ENCODE peak calls at places on chromosomes 12 and 14, in seven cellular contexts. G is fibroblast of mammary gland, A is epithelial cell of esophagus, F is pancreas, D is cardiac muscle cell, C is kidney epithelial cell, S is mammary epithelial cell. Y is an unnamed sample.

GRCh38 chr12:122836027-122836921 is 1.0 kb downstream of the HIP1R start:
- DNase-seq in C (no peak), A (peak), D (peak), S (peak), G (peak), F (peak), Y (no peak)

GRCh38 chr12:41167701-41168100 is 20.4 kb upstream of the PDZRN4 start:
- DNase-seq in S (no peak), G (no peak), A (no peak), F (no peak), D (no peak), C (no peak), Y (no peak)

GRCh38 chr14:34843011-34843554 is 32.1 kb downstream of the BAZ1A start:
- DNase-seq in S (peak), D (no peak), F (no peak), A (peak), G (peak), C (peak), Y (peak)

GRCh38 chr14:68936476-68936875 is 42.6 kb downstream of the ACTN1 start:
- DNase-seq in F (peak), S (no peak), G (no peak), C (no peak), A (no peak), D (no peak), Y (no peak)

GRCh38 chr12:59181378-59181777 is 261.1 kb upstream of the LRIG3 start:
- DNase-seq in C (no peak), D (no peak), A (peak), G (peak), S (peak), F (no peak), Y (no peak)

GRCh38 chr14:38774162-38774561 is 328.9 kb downstream of the SEC23A start:
- DNase-seq in F (no peak), S (no peak), G (no peak), C (no peak), D (no peak), A (no peak), Y (no peak)

GRCh38 chr14:77037886-77038511 is 9.5 kb upstream of the IRF2BPL start:
- DNase-seq in D (peak), A (no peak), G (no peak), C (no peak), F (no peak), S (no peak), Y (no peak)

GRCh38 chr14:62364161-62364560 is 601.9 kb downstream of the SNAPC1 start:
- DNase-seq in G (no peak), F (no peak), A (no peak), C (no peak), D (no peak), S (no peak), Y (no peak)

GRCh38 chr12:77941396-77941795 is 110.7 kb downstream of the NAV3 start:
- DNase-seq in D (no peak), G (no peak), F (no peak), A (no peak), C (no peak), S (no peak), Y (no peak)

GRCh38 chr12:3752741-3753486 is at the start of gene CRACR2A:
- DNase-seq in A (peak), G (peak), D (peak), S (no peak), C (no peak), F (peak), Y (no peak)

GRCh38 chr12:49959570-49960473 is 1.9 kb upstream of the AQP5 start:
- DNase-seq in A (peak), G (no peak), F (peak), C (peak), D (peak), S (peak), Y (no peak)

GRCh38 chr12:106135781-106136180 is 3.0 kb downstream of the NUAK1 start:
- DNase-seq in S (peak), F (no peak), G (no peak), D (no peak), A (peak), C (no peak), Y (no peak)

GRCh38 chr12:104477812-104478388 is 21.2 kb downstream of the CHST11 start:
- DNase-seq in G (no peak), D (no peak), A (no peak), S (no peak), C (no peak), F (no peak), Y (no peak)

GRCh38 chr14:69693145-69693544 is 73.8 kb upstream of the SRSF5 start:
- DNase-seq in A (no peak), F (no peak), G (peak), C (no peak), D (no peak), S (no peak), Y (no peak)

GRCh38 chr14:101705733-101706508 is 55.6 kb upstream of the PPP2R5C start:
- DNase-seq in F (no peak), C (no peak), A (peak), G (no peak), D (peak), S (no peak), Y (no peak)

GRCh38 chr14:55221968-55222367 is 30.6 kb upstream of the DLGAP5 start:
- DNase-seq in D (no peak), C (no peak), F (no peak), A (peak), G (no peak), S (peak), Y (no peak)

GRCh38 chr12:133231001-133231400 is 4.7 kb downstream of the ANHX start:
- DNase-seq in G (no peak), S (no peak), D (no peak), A (no peak), F (no peak), C (no peak), Y (no peak)

GRCh38 chr12:4701863-4702262 is 18.3 kb upstream of the GALNT8 start:
- DNase-seq in G (peak), D (no peak), S (no peak), F (no peak), C (no peak), A (no peak), Y (no peak)

GRCh38 chr12:65699251-65699650 is 125.0 kb upstream of the HMGA2 start:
- DNase-seq in A (peak), C (no peak), G (peak), S (peak), F (no peak), D (no peak), Y (no peak)

GRCh38 chr12:7068994-7069346 is 8.5 kb downstream of the C1S start:
- DNase-seq in G (no peak), F (peak), S (no peak), D (no peak), A (no peak), C (no peak), Y (no peak)

GRCh38 chr14:95533391-95533821 is 1.4 kb upstream of the GLRX5 start:
- DNase-seq in C (no peak), F (no peak), A (peak), S (no peak), D (no peak), G (peak), Y (no peak)

GRCh38 chr14:71933026-71933587 is 878 bp downstream of the RGS6 start:
- DNase-seq in F (no peak), A (peak), G (no peak), C (no peak), S (peak), D (peak), Y (no peak)

GRCh38 chr12:14185441-14186192 is 179.9 kb upstream of the ATF7IP start:
- DNase-seq in F (peak), S (peak), D (peak), C (no peak), A (peak), G (peak), Y (no peak)

GRCh38 chr12:130581782-130582181 is 134.3 kb downstream of the RIMBP2 start:
- DNase-seq in D (no peak), F (no peak), A (no peak), S (no peak), C (no peak), G (no peak), Y (no peak)

GRCh38 chr14:20477211-20477876 is 8.1 kb downstream of the PNP start:
- DNase-seq in C (no peak), S (peak), G (no peak), D (peak), A (peak), F (no peak), Y (no peak)

GRCh38 chr12:53300187-53300586 is 692 bp downstream of the MYG1 start:
- DNase-seq in C (no peak), F (no peak), A (peak), G (peak), D (peak), S (peak), Y (no peak)

GRCh38 chr12:41008472-41008871 is 179.6 kb upstream of the PDZRN4 start:
- DNase-seq in C (no peak), F (no peak), S (peak), A (no peak), D (no peak), G (peak), Y (no peak)

GRCh38 chr12:42326466-42327226 is 679 bp downstream of the PPHLN1 start:
- DNase-seq in F (no peak), S (peak), A (peak), G (peak), C (no peak), D (peak), Y (no peak)

GRCh38 chr12:97394657-97395056 is 67.9 kb upstream of the RMST start:
- DNase-seq in G (no peak), A (no peak), D (no peak), C (no peak), S (no peak), F (no peak), Y (no peak)

GRCh38 chr12:11622774-11623375 is 26.6 kb upstream of the ETV6 start:
- DNase-seq in D (peak), C (no peak), F (no peak), A (no peak), S (no peak), G (no peak), Y (no peak)

GRCh38 chr12:75820848-75821578 is 210.6 kb downstream of the PHLDA1 start:
- DNase-seq in S (peak), C (no peak), G (peak), F (no peak), A (peak), D (no peak), Y (no peak)

GRCh38 chr12:24608637-24609285 is 340.1 kb downstream of the BCAT1 start:
- DNase-seq in C (no peak), D (no peak), A (no peak), S (no peak), G (peak), F (no peak), Y (no peak)
- H3K4me3 ChIP-seq in C (no peak), D (no peak), A (no peak), S (no peak), G (no peak), F (no peak), Y (no peak)

DNA sequence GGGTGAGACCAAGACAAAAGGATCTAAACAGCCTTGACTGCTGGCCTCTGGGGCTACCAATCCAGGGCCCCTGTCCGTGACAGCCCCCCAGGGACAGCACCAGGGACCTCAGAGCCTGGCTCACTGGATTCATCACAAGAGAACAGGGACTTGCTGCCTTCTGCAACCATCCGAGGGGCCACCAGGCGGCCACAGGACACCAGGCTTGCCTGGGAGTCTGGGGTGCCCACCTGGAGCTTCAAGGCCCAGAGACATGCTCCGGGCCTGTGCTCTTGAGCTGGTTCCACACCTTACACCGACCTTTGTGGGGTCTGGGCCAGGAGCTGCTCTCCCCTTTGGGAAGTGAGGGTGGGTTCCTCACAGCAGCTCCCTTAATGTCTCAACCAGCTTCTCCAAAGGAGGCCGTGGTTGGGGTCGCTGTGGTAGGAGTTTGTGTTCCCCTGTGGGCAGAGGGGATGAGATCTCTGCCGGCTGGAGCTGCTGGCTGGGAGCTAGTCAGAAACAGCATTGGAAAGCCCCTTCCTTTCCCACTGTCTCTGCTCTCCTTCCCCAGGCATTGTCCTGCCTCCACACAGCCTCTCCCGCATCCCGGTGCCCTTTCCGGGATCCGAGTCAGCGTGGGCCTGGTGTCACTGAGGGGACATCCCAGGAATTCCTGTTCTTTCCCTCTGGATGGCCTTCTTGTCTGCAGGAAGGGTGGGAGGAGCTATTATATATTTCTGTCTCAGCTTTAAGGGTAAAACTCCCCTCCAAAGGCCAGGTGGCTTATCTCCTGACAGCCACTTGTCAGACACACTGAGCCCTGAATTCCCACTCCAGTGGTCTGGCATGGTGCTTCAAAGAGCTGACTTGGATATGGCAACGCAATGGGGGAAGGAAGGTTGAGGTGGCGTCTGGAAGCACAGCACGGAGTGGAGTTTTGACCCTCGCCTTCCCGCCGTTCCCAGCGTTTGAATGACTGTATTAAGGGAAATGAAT is 5.1 kb upstream of the PAPLN start:
- DNase-seq in G (no peak), F (no peak), C (no peak), D (peak), S (no peak), A (peak), Y (no peak)
- TF ChIP-seq CTCF in G (peak), F (no peak), C (peak), D (peak), S (peak), A (peak), Y (peak)

GRCh38 chr14:91998667-91999570 is 40.9 kb downstream of the TRIP11 start:
- DNase-seq in S (no peak), C (no peak), A (no peak), G (no peak), F (no peak), D (no peak), Y (no peak)
- H3K4me3 ChIP-seq in S (no peak), C (no peak), A (no peak), G (no peak), F (no peak), D (no peak), Y (no peak)

GRCh38 chr14:104157303-104157928 is 19.0 kb downstream of the KIF26A start:
- DNase-seq in F (no peak), D (no peak), S (no peak), A (no peak), C (no peak), G (no peak), Y (no peak)
- TF ChIP-seq CTCF in F (no peak), D (no peak), S (no peak), A (no peak), C (no peak), G (no peak), Y (peak)

GRCh38 chr14:48325486-48325885 is 650.1 kb upstream of the MDGA2 start:
- DNase-seq in S (peak), F (no peak), D (no peak), A (peak), G (no peak), C (peak), Y (no peak)

GRCh38 chr14:48319823-48320222 is 644.4 kb upstream of the MDGA2 start:
- DNase-seq in S (no peak), A (no peak), G (no peak), F (no peak), D (no peak), C (no peak), Y (no peak)

GRCh38 chr14:48323655-48324054 is 648.2 kb upstream of the MDGA2 start:
- DNase-seq in C (peak), S (peak), F (no peak), G (peak), D (no peak), A (peak), Y (peak)
- H3K4me3 ChIP-seq in C (no peak), S (no peak), F (no peak), G (no peak), D (no peak), A (no peak), Y (no peak)

GRCh38 chr12:16323010-16323409 is 24.4 kb upstream of the MGST1 start:
- DNase-seq in D (no peak), S (no peak), G (peak), F (no peak), A (no peak), C (no peak), Y (no peak)
- TF ChIP-seq CTCF in D (no peak), S (no peak), G (no peak), F (no peak), A (no peak), C (no peak), Y (no peak)

GRCh38 chr14:74611672-74612345 is at the start of gene LTBP2:
- DNase-seq in C (no peak), S (peak), F (no peak), A (peak), D (peak), G (peak), Y (no peak)

GRCh38 chr14:74610866-74611671 is 968 bp downstream of the LTBP2 start:
- DNase-seq in F (no peak), D (no peak), S (peak), A (no peak), C (no peak), G (peak), Y (no peak)

GRCh38 chr14:74609721-74610120 is 2.3 kb downstream of the LTBP2 start:
- DNase-seq in D (no peak), C (no peak), F (no peak), A (peak), G (peak), S (peak), Y (no peak)

GRCh38 chr14:74608959-74609611 is 3.0 kb downstream of the LTBP2 start:
- DNase-seq in A (peak), F (peak), C (no peak), G (peak), D (peak), S (peak), Y (no peak)

DNA sequence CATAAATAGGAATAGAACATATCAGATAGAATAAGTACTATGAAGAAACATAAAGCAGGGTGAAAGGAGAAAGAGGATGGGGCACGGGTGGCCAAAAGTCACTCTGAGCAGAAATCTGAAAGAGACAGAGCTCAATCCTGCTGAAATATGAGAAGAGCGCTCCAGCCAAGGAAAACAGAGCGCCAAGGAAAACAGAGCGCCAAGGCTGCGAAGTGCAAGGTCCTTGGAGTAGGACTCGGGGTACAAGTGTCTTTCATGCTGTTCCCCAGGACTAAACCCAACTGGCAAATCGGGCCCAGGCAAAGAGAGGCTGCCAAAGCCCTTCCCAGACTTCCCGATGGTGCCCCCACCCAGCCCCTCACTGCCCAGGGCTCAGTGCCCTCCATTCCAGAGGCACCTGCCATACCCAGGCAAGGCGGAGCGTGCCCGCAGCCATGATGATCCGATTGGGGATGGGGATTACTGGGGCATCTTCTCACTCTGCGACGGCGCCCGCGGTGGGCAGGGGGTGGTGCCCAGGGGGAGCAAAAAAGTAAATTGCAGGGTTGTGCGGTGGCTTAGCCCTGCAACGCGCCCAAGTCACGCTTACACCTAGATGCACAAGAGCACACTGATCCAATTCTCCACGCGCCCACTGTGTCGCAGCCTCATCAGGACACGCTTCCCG is 1.7 kb downstream of the LTBP2 start:
- DNase-seq in A (no peak), F (no peak), G (no peak), D (no peak), C (no peak), S (no peak), Y (no peak)
- H3K4me3 ChIP-seq in A (no peak), F (no peak), G (peak), D (no peak), C (peak), S (peak), Y (peak)